ENCODE peak calls at places on chromosomes 16 and 17, in four cellular contexts. U, M, V and Q are unnamed samples.
A peak's percentile ranks its signal among the peaks of the same experiment; 100 is the strongest.

GRCh38 chr17:42784361-42784760 is 4.0 kb downstream of the WNK4 start:
- DNase-seq in U (no peak), M (no peak), V (no peak), Q (no peak)

GRCh38 chr17:68518063-68518815 is 6.0 kb downstream of the PRKAR1A start:
- DNase-seq in U (no peak), M (no peak), V (no peak), Q (no peak)

GRCh38 chr17:604719-605118 is 109.9 kb downstream of the VPS53 start:
- DNase-seq in U (no peak), M (peak; percentile 46), V (no peak), Q (peak; percentile 35)

GRCh38 chr16:3182608-3183444 is 5.2 kb upstream of the OR1F1 start:
- DNase-seq in U (no peak), M (peak; percentile 74), V (no peak), Q (no peak)

GRCh38 chr16:85856054-85856453 is 42.9 kb upstream of the IRF8 start:
- DNase-seq in U (no peak), M (no peak), V (no peak), Q (peak; percentile 22)

GRCh38 chr17:71237903-71238538 is 882.8 kb upstream of the SOX9 start:
- DNase-seq in U (no peak), M (peak; percentile 54), V (no peak), Q (no peak)

GRCh38 chr17:47850692-47851573 is at the start of gene SP6:
- DNase-seq in U (peak; percentile 36), M (peak; percentile 75), V (peak; percentile 47), Q (peak; percentile 69)

GRCh38 chr16:66536525-66536924 is 13.4 kb downstream of the TK2 start:
- DNase-seq in U (no peak), M (no peak), V (no peak), Q (no peak)

GRCh38 chr17:57305329-57305728 is 49.0 kb downstream of the MSI2 start:
- DNase-seq in U (no peak), M (no peak), V (no peak), Q (no peak)

GRCh38 chr17:72372185-72372584 is 251.4 kb downstream of the SOX9 start:
- DNase-seq in U (no peak), M (peak; percentile 63), V (no peak), Q (no peak)